ENCODE peak calls at places on chromosomes 12 and 14, in ten cellular contexts. S is HL-60, Q is adrenal gland, T is HFF-Myc, F is A549, R is pancreas, G is cardiac fibroblast, V is body of pancreas, B is fibroblast of the aortic adventitia, P is HepG2. E is an unnamed sample.

GRCh38 chr14:31180299-31181051 is 27.1 kb downstream of the HECTD1 start:
- DNase-seq in R (no peak), P (no peak), G (no peak), B (no peak), Q (no peak), T (no peak), F (no peak), S (no peak), V (peak), E (no peak)

GRCh38 chr12:97960741-97961608 is 498.4 kb downstream of the RMST start:
- DNase-seq in R (no peak), S (peak), Q (peak), V (peak), F (peak), T (no peak), B (no peak), P (peak), G (peak), E (peak)

GRCh38 chr12:91105807-91106206 is 5.5 kb downstream of the LUM start:
- DNase-seq in F (no peak), Q (no peak), S (no peak), P (no peak), G (no peak), T (peak), R (no peak), B (peak), V (no peak), E (no peak)

GRCh38 chr12:26715232-26715631 is 117.8 kb downstream of the ITPR2 start:
- DNase-seq in V (no peak), F (no peak), G (no peak), B (no peak), R (no peak), T (no peak), S (no peak), Q (no peak), P (no peak), E (no peak)

GRCh38 chr12:18373176-18373575 is 111.9 kb downstream of the PIK3C2G start:
- DNase-seq in T (no peak), G (no peak), Q (no peak), B (no peak), P (no peak), R (no peak), F (no peak), S (no peak), V (no peak), E (peak)

GRCh38 chr12:109760930-109761630 is 47.5 kb downstream of the FAM222A start:
- DNase-seq in G (no peak), V (peak), B (no peak), Q (no peak), P (no peak), S (no peak), T (no peak), R (peak), F (no peak), E (no peak)

GRCh38 chr12:75889214-75889613 is 142.4 kb downstream of the PHLDA1 start:
- DNase-seq in R (no peak), G (no peak), B (no peak), Q (peak), T (no peak), P (no peak), S (no peak), F (no peak), V (no peak), E (no peak)

GRCh38 chr14:77561881-77562280 is 54.6 kb downstream of the SPTLC2 start:
- DNase-seq in P (no peak), S (no peak), G (no peak), F (no peak), V (no peak), B (no peak), T (no peak), Q (no peak), R (no peak), E (no peak)

GRCh38 chr12:13171921-13172859 is 24.3 kb upstream of the EMP1 start:
- DNase-seq in V (no peak), S (no peak), G (peak), T (no peak), B (peak), R (no peak), Q (peak), F (peak), P (no peak), E (peak)

GRCh38 chr12:70334742-70335141 is 31.3 kb upstream of the KCNMB4 start:
- DNase-seq in G (no peak), B (no peak), Q (no peak), F (no peak), S (no peak), R (no peak), T (no peak), V (no peak), P (no peak), E (no peak)

GRCh38 chr12:58301337-58302122 is 360.2 kb downstream of the ATP23 start:
- DNase-seq in P (no peak), B (no peak), F (no peak), G (no peak), T (no peak), V (no peak), S (no peak), R (no peak), Q (no peak), E (no peak)

GRCh38 chr12:44159870-44160269 is 324.0 kb downstream of the TMEM117 start:
- DNase-seq in S (no peak), Q (no peak), B (no peak), G (no peak), F (no peak), P (no peak), R (no peak), V (no peak), T (no peak), E (no peak)

GRCh38 chr12:53181935-53182334 is 1.2 kb upstream of the CSAD start:
- DNase-seq in T (no peak), G (no peak), R (no peak), V (no peak), S (no peak), Q (no peak), P (no peak), F (no peak), B (no peak), E (no peak)

GRCh38 chr14:73173092-73173735 is 36.9 kb downstream of the PSEN1 start:
- DNase-seq in G (peak), T (peak), B (peak), Q (peak), V (no peak), S (no peak), F (peak), P (peak), R (no peak), E (peak)

GRCh38 chr12:51744235-51744634 is 104.3 kb downstream of the FIGNL2 start:
- DNase-seq in V (no peak), G (no peak), T (no peak), S (no peak), Q (no peak), B (no peak), P (peak), R (no peak), F (no peak), E (peak)

GRCh38 chr12:126469211-126469610 is 1404.0 kb downstream of the AACS start:
- DNase-seq in F (no peak), P (no peak), Q (no peak), V (no peak), T (no peak), R (no peak), S (no peak), B (no peak), G (no peak), E (no peak)

GRCh38 chr12:128724468-128725046 is 99.2 kb downstream of the SLC15A4 start:
- DNase-seq in T (no peak), P (no peak), F (no peak), V (no peak), S (no peak), B (no peak), Q (no peak), R (no peak), G (no peak), E (no peak)

GRCh38 chr12:117387832-117388231 is 26.4 kb upstream of the NOS1 start:
- DNase-seq in G (no peak), S (no peak), T (no peak), Q (no peak), P (no peak), F (no peak), V (no peak), B (no peak), R (no peak), E (no peak)

GRCh38 chr14:27222671-27223070 is 624.8 kb upstream of the NOVA1 start:
- DNase-seq in R (no peak), P (no peak), F (no peak), B (no peak), S (no peak), V (no peak), G (no peak), Q (no peak), T (no peak), E (no peak)

GRCh38 chr14:100304825-100305445 is 1.3 kb downstream of the SLC25A29 start:
- DNase-seq in F (peak), P (no peak), B (peak), G (peak), V (peak), R (no peak), S (no peak), Q (peak), T (no peak), E (peak)

GRCh38 chr14:97723834-97724770 is 926.9 kb downstream of the VRK1 start:
- DNase-seq in R (no peak), S (no peak), F (no peak), P (no peak), Q (no peak), B (no peak), V (no peak), T (no peak), G (no peak), E (no peak)

GRCh38 chr12:28110329-28110728 is 79.9 kb upstream of the CCDC91 start:
- DNase-seq in V (no peak), P (no peak), S (no peak), G (no peak), Q (no peak), B (peak), F (no peak), R (no peak), T (no peak), E (no peak)

GRCh38 chr12:100656806-100657205 is 83.3 kb downstream of the GAS2L3 start:
- DNase-seq in B (no peak), T (no peak), Q (no peak), V (no peak), S (no peak), R (no peak), F (no peak), G (no peak), P (no peak), E (no peak)

GRCh38 chr12:115916910-115917668 is 360.4 kb downstream of the MED13L start:
- DNase-seq in P (peak), V (peak), T (no peak), Q (peak), F (peak), G (peak), B (peak), S (peak), R (peak), E (no peak)

GRCh38 chr12:96226401-96226800 is 32.2 kb downstream of the ELK3 start:
- DNase-seq in S (no peak), T (no peak), G (no peak), B (no peak), P (no peak), R (no peak), V (no peak), Q (no peak), F (no peak), E (no peak)

GRCh38 chr12:127781336-127781735 is 485.6 kb upstream of the TMEM132C start:
- DNase-seq in S (no peak), R (no peak), T (no peak), B (peak), F (no peak), G (no peak), Q (no peak), V (no peak), P (no peak), E (no peak)

GRCh38 chr12:123531091-123531490 is 2.4 kb downstream of the RILPL1 start:
- DNase-seq in S (no peak), T (no peak), B (no peak), Q (peak), R (no peak), V (peak), F (no peak), G (no peak), P (no peak), E (no peak)

GRCh38 chr14:23126548-23127278 is 7.7 kb upstream of the CEBPE start:
- DNase-seq in Q (no peak), G (no peak), V (no peak), R (no peak), S (no peak), B (no peak), F (no peak), T (no peak), P (no peak), E (no peak)

GRCh38 chr12:82966160-82966559 is 279.5 kb downstream of the TMTC2 start:
- DNase-seq in G (peak), F (no peak), P (no peak), Q (peak), R (no peak), T (no peak), V (no peak), S (peak), B (no peak), E (no peak)

GRCh38 chr12:128796439-128797118 is 27.2 kb downstream of the SLC15A4 start:
- DNase-seq in R (no peak), Q (no peak), G (no peak), F (no peak), S (no peak), T (no peak), P (no peak), V (no peak), B (no peak), E (no peak)

GRCh38 chr14:55713496-55713895 is 133.5 kb downstream of the KTN1 start:
- DNase-seq in B (no peak), R (no peak), Q (no peak), S (peak), G (no peak), P (no peak), F (no peak), T (no peak), V (no peak), E (no peak)

DNA sequence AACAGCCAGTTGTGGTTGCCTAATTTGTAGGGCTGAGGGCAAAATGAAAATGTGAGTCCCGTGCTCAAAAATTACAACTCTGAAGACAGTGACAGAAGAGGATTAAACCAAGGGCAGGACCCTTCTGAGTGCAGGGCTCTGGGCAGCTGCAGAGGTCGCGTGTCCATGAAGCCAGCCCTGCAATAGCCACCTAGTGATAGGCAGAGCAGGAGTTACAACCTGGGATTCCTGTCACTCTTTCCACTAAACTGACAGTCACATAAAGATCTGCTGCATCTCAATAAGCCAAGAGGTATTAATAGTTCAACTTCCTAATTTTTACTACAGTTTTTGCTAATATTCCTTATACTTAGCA is 94.1 kb downstream of the SLC2A13 start:
- DNase-seq in B (no peak), S (no peak), G (no peak), V (no peak), Q (no peak), P (no peak), F (no peak), T (no peak), R (no peak), E (no peak)
- H3K4me3 ChIP-seq in B (no peak), S (peak), G (peak), V (no peak), Q (no peak), P (no peak), F (no peak), T (no peak), R (no peak), E (no peak)

GRCh38 chr12:130161261-130162231 is 718 bp upstream of the FZD10 start:
- DNase-seq in Q (peak), G (no peak), P (no peak), R (no peak), T (no peak), S (no peak), B (no peak), V (peak), F (no peak), E (peak)

GRCh38 chr12:130164216-130164542 is 1.9 kb downstream of the FZD10 start:
- DNase-seq in R (no peak), F (no peak), Q (no peak), P (no peak), T (no peak), B (no peak), G (no peak), V (no peak), S (no peak), E (no peak)

GRCh38 chr12:130162267-130162666 is at the start of gene FZD10:
- DNase-seq in Q (peak), S (no peak), B (no peak), G (no peak), P (no peak), F (no peak), R (no peak), T (no peak), V (peak), E (no peak)

GRCh38 chr12:130163461-130164215 is 1.4 kb downstream of the FZD10 start:
- DNase-seq in V (no peak), P (no peak), F (no peak), B (no peak), Q (no peak), S (no peak), G (no peak), T (no peak), R (no peak), E (no peak)

DNA sequence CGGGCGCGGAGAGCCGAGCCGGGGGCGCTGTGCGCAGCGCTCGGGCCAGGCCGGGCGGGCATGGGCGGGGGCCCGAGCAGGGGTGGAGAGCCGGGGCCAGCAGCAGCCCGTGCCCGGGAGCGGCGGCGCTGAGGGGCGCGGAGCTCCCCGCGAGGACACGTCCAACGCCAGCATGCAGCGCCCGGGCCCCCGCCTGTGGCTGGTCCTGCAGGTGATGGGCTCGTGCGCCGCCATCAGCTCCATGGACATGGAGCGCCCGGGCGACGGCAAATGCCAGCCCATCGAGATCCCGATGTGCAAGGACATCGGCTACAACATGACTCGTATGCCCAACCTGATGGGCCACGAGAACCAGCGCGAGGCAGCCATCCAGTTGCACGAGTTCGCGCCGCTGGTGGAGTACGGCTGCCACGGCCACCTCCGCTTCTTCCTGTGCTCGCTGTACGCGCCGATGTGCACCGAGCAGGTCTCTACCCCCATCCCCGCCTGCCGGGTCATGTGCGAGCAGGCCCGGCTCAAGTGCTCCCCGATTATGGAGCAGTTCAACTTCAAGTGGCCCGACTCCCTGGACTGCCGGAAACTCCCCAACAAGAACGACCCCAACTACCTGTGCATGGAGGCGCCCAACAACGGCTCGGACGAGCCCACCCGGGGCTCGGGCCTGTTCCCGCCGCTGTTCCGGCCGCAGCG is 652 bp downstream of the FZD10 start:
- DNase-seq in S (no peak), V (no peak), F (no peak), Q (no peak), B (no peak), G (no peak), R (no peak), T (no peak), P (no peak), E (no peak)
- H3K4me3 ChIP-seq in S (no peak), V (no peak), F (no peak), Q (no peak), B (no peak), G (no peak), R (peak), T (no peak), P (no peak), E (no peak)

DNA sequence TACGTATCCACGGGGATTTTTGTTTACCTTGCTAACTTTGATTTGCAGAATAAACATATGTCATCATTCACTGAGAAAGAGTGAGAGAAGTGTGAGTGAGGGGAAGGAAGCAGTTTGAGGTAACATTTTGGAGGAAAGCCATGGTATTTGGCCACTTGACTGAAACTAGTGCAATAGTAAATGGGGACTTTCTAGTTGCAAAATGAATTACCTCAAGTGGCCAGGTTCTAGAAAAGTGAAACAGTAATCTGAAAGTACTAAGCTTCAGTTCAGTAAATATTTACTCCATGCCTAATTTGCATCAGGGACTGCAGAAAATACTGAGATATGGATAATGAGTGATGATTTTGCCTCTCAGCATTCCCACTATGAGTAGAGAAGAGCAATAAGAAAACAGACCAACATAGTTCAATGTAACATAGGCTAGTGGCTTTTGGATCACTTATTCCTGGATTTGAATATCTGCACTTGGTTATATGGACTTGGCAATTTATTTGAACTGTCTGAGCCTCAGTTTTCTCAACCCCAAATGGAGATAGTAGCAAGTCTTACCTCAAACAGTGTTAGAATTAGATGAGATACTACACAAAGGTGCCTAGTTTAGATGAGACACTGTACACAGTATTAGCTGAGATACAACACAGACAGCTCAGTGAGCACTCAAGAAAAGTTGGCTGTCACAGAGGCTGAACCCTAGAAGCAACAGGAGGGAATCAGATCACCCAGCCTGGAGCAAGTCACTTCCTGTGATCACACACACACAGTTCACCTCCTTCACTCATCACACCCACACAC is 439.1 kb downstream of the NPAS3 start:
- DNase-seq in R (no peak), G (no peak), T (no peak), S (no peak), F (no peak), V (no peak), Q (no peak), B (no peak), P (no peak), E (peak)
- H3K4me3 ChIP-seq in R (no peak), G (no peak), T (no peak), S (no peak), F (no peak), V (no peak), Q (no peak), B (no peak), P (no peak), E (no peak)

GRCh38 chr14:21093018-21093417 is 5.4 kb downstream of the ZNF219 start:
- DNase-seq in V (no peak), R (no peak), G (no peak), T (no peak), S (no peak), P (no peak), B (no peak), F (no peak), Q (no peak), E (no peak)
- H3K4me3 ChIP-seq in V (no peak), R (no peak), G (no peak), T (no peak), S (no peak), P (no peak), B (no peak), F (no peak), Q (no peak), E (no peak)

GRCh38 chr14:101558739-101559240 is 2.5 kb upstream of the DIO3 start:
- DNase-seq in F (no peak), G (no peak), Q (no peak), V (no peak), B (no peak), R (no peak), P (no peak), S (no peak), T (no peak), E (no peak)

GRCh38 chr14:101556566-101557320 is 4.6 kb upstream of the DIO3 start:
- DNase-seq in T (no peak), P (no peak), F (no peak), R (peak), Q (no peak), B (no peak), V (no peak), S (no peak), G (no peak), E (no peak)

GRCh38 chr14:101559250-101559623 is 2.1 kb upstream of the DIO3 start:
- DNase-seq in S (no peak), V (no peak), T (no peak), P (no peak), G (no peak), F (no peak), B (no peak), Q (no peak), R (no peak), E (no peak)

GRCh38 chr14:101557321-101557695 is 4.0 kb upstream of the DIO3 start:
- DNase-seq in S (no peak), B (no peak), F (no peak), T (no peak), V (no peak), G (no peak), R (peak), Q (no peak), P (no peak), E (no peak)

GRCh38 chr14:101557811-101558738 is 3.2 kb upstream of the DIO3 start:
- DNase-seq in Q (no peak), V (peak), S (no peak), T (no peak), P (peak), F (no peak), G (no peak), R (peak), B (no peak), E (no peak)
- H3K4me3 ChIP-seq in Q (no peak), V (no peak), S (no peak), T (no peak), P (no peak), F (no peak), G (no peak), R (no peak), B (no peak), E (no peak)